ENCODE peak calls at places on chromosomes 7 and 10, in six cellular contexts. L, H, V, Q, M and I are unnamed samples.

GRCh38 chr7:918441-919113 is 35.9 kb downstream of the ADAP1 start:
- DNase-seq in Q (no peak), M (no peak), V (no peak), H (no peak), L (no peak), I (no peak)

GRCh38 chr7:84524714-84525694 is 330.4 kb upstream of the SEMA3A start:
- DNase-seq in M (no peak), H (peak), Q (no peak), L (no peak), V (peak), I (no peak)

GRCh38 chr7:103154042-103154441 is 5.1 kb upstream of the NAPEPLD start:
- DNase-seq in L (no peak), M (no peak), H (no peak), V (no peak), Q (no peak), I (no peak)

GRCh38 chr10:15035385-15036301 is 8.1 kb upstream of the OLAH start:
- DNase-seq in V (peak), H (no peak), M (peak), L (no peak), Q (peak), I (no peak)

GRCh38 chr10:99784025-99784730 is 1.7 kb downstream of the ABCC2 start:
- DNase-seq in L (no peak), V (peak), M (no peak), H (peak), Q (peak), I (no peak)

GRCh38 chr7:28623105-28623730 is 210.9 kb downstream of the CREB5 start:
- DNase-seq in Q (no peak), M (no peak), V (peak), H (no peak), L (no peak), I (no peak)

GRCh38 chr10:123417414-123417813 is 248.7 kb upstream of the GPR26 start:
- DNase-seq in M (no peak), H (no peak), L (no peak), Q (no peak), V (no peak), I (no peak)

GRCh38 chr7:154640266-154640865 is 362.6 kb downstream of the PAXIP1 start:
- DNase-seq in M (no peak), Q (no peak), L (no peak), H (no peak), V (no peak), I (no peak)

GRCh38 chr10:36269222-36269621 is 627.1 kb upstream of the FZD8 start:
- DNase-seq in L (no peak), M (no peak), V (no peak), H (peak), Q (no peak), I (no peak)

GRCh38 chr7:45122975-45123860 is 11.7 kb upstream of the TBRG4 start:
- DNase-seq in H (no peak), M (no peak), Q (no peak), L (no peak), V (no peak), I (no peak)

GRCh38 chr7:85583225-85583672 is 396.4 kb upstream of the SEMA3D start:
- DNase-seq in H (no peak), Q (no peak), L (no peak), M (no peak), V (no peak), I (no peak)

GRCh38 chr10:112696587-112696986 is 249.6 kb downstream of the VTI1A start:
- DNase-seq in V (no peak), H (no peak), L (no peak), M (no peak), Q (no peak), I (no peak)

GRCh38 chr7:149598721-149599308 is 101.2 kb upstream of the ZNF746 start:
- DNase-seq in Q (peak), H (peak), L (no peak), V (peak), M (no peak), I (no peak)

GRCh38 chr7:44150466-44150832 is 9.3 kb upstream of the MYL7 start:
- DNase-seq in H (no peak), M (no peak), Q (peak), L (no peak), V (no peak), I (no peak)

GRCh38 chr10:52950578-52950977 is 178.0 kb upstream of the MBL2 start:
- DNase-seq in H (no peak), Q (no peak), V (no peak), L (no peak), M (no peak), I (no peak)

GRCh38 chr7:28512648-28513435 is 100.5 kb downstream of the CREB5 start:
- DNase-seq in V (no peak), M (no peak), H (no peak), L (no peak), Q (no peak), I (no peak)

GRCh38 chr7:144386741-144387140 is 16.8 kb downstream of the NOBOX start:
- DNase-seq in M (no peak), L (no peak), V (peak), H (peak), Q (no peak), I (no peak)

GRCh38 chr7:25090374-25090773 is 34.7 kb downstream of the CYCS start:
- DNase-seq in V (no peak), H (no peak), M (no peak), Q (no peak), L (no peak), I (no peak)

GRCh38 chr7:110591341-110591740 is 499.6 kb upstream of the LRRN3 start:
- DNase-seq in H (no peak), M (no peak), L (no peak), Q (no peak), V (no peak), I (no peak)

GRCh38 chr10:11515596-11516418 is 95.6 kb downstream of the USP6NL start:
- DNase-seq in V (peak), M (peak), Q (peak), L (no peak), H (peak), I (peak)

GRCh38 chr10:14603539-14604102 is 171.1 kb downstream of the FAM107B start:
- DNase-seq in V (no peak), M (no peak), H (no peak), L (no peak), Q (no peak), I (no peak)

GRCh38 chr7:24200407-24200806 is 83.6 kb upstream of the NPY start:
- DNase-seq in Q (no peak), H (no peak), L (no peak), V (no peak), M (no peak), I (no peak)

GRCh38 chr10:15265076-15265475 is 96.6 kb upstream of the NMT2 start:
- DNase-seq in L (no peak), M (no peak), H (no peak), V (no peak), Q (no peak), I (no peak)

GRCh38 chr7:49845626-49846025 is 72.2 kb downstream of the VWC2 start:
- DNase-seq in Q (no peak), H (no peak), M (no peak), L (no peak), V (no peak), I (no peak)

GRCh38 chr7:12518920-12519681 is 51.4 kb upstream of the SCIN start:
- DNase-seq in M (no peak), Q (no peak), V (peak), L (no peak), H (peak), I (no peak)

GRCh38 chr10:31426425-31426824 is 107.4 kb downstream of the ZEB1 start:
- DNase-seq in L (no peak), Q (peak), V (peak), M (no peak), H (peak), I (no peak)

GRCh38 chr7:1364068-1364905 is 95.0 kb downstream of the MICALL2 start:
- DNase-seq in Q (no peak), L (no peak), V (no peak), M (no peak), H (no peak), I (no peak)

GRCh38 chr10:133245439-133246235 is 8.0 kb downstream of the VENTX start:
- DNase-seq in H (no peak), L (no peak), M (no peak), Q (peak), V (no peak), I (no peak)

GRCh38 chr7:99005776-99006175 is 127.4 kb downstream of the TRRAP start:
- DNase-seq in H (no peak), V (no peak), Q (no peak), L (no peak), M (no peak), I (no peak)

GRCh38 chr10:132305654-132306340 is 2.0 kb downstream of the STK32C start:
- DNase-seq in V (no peak), Q (no peak), L (no peak), H (no peak), M (no peak), I (no peak)